ENCODE peak calls at places on chromosomes 16 and 17, in nine cellular contexts. I is fibroblast of lung, P is left ventricle myocardium inferior, Z is Peyer's patch, E is GM23248, M is IMR-90, H is A549, U is mesendoderm, T is right cardiac atrium. A is an unnamed sample. For H3K4me1, the result is how much of the 10 kb centered on the place peaks cover.

GRCh38 chr16:16908058-16908457 is 529.1 kb downstream of the NPIPA7 start:
- DNase-seq in H (no peak), Z (no peak), I (no peak), E (no peak), U (no peak), P (no peak), M (no peak), T (no peak), A (no peak)

GRCh38 chr17:49217651-49218413 is 7.3 kb downstream of the ABI3 start:
- DNase-seq in T (peak), P (peak), M (no peak), U (no peak), E (no peak), H (no peak), Z (peak), I (no peak), A (peak)

GRCh38 chr16:50196736-50197135 is 43.6 kb downstream of the TENT4B start:
- DNase-seq in U (no peak), Z (no peak), M (peak), I (peak), P (no peak), E (peak), T (no peak), H (no peak), A (no peak)

GRCh38 chr16:49096191-49096945 is 185.3 kb downstream of the CBLN1 start:
- DNase-seq in I (no peak), M (no peak), P (no peak), Z (no peak), H (no peak), T (no peak), E (no peak), U (no peak), A (no peak)

GRCh38 chr17:63579633-63580032 is 21.1 kb upstream of the TACO1 start:
- DNase-seq in H (no peak), I (no peak), U (no peak), Z (no peak), M (no peak), P (no peak), E (no peak), T (no peak), A (no peak)

GRCh38 chr17:48579738-48580543 is 1.8 kb upstream of the HOXB4 start:
- DNase-seq in M (peak), T (no peak), E (no peak), P (no peak), U (no peak), Z (no peak), H (no peak), I (peak), A (no peak)

GRCh38 chr17:58352843-58353719 is 1.1 kb upstream of the SUPT4H1 start:
- DNase-seq in P (no peak), T (peak), M (peak), H (no peak), I (peak), Z (peak), E (peak), U (peak), A (peak)

GRCh38 chr17:59853168-59853918 is 39.4 kb downstream of the TUBD1 start:
- DNase-seq in Z (peak), M (peak), H (peak), T (no peak), I (peak), P (no peak), U (peak), E (peak), A (peak)

GRCh38 chr16:84841787-84842300 is 22.1 kb downstream of the CRISPLD2 start:
- DNase-seq in H (no peak), P (no peak), T (peak), U (peak), Z (no peak), I (no peak), M (no peak), E (no peak), A (no peak)

GRCh38 chr17:82160081-82160480 is 52.6 kb downstream of the CCDC57 start:
- DNase-seq in U (no peak), E (peak), H (no peak), P (no peak), I (no peak), Z (no peak), T (no peak), M (peak), A (peak)

GRCh38 chr16:19520861-19521331 is 1.0 kb downstream of the GDE1 start:
- DNase-seq in U (peak), E (peak), Z (no peak), I (peak), M (peak), H (no peak), P (no peak), T (no peak), A (no peak)

GRCh38 chr16:88415381-88416323 is 32.9 kb downstream of the ZNF469 start:
- DNase-seq in E (no peak), U (no peak), Z (no peak), H (no peak), T (no peak), I (no peak), P (no peak), M (no peak), A (no peak)

GRCh38 chr17:33531311-33531710 is 238.2 kb upstream of the ASIC2 start:
- DNase-seq in Z (no peak), I (no peak), U (no peak), P (no peak), H (no peak), M (no peak), E (no peak), T (no peak), A (no peak)

DNA sequence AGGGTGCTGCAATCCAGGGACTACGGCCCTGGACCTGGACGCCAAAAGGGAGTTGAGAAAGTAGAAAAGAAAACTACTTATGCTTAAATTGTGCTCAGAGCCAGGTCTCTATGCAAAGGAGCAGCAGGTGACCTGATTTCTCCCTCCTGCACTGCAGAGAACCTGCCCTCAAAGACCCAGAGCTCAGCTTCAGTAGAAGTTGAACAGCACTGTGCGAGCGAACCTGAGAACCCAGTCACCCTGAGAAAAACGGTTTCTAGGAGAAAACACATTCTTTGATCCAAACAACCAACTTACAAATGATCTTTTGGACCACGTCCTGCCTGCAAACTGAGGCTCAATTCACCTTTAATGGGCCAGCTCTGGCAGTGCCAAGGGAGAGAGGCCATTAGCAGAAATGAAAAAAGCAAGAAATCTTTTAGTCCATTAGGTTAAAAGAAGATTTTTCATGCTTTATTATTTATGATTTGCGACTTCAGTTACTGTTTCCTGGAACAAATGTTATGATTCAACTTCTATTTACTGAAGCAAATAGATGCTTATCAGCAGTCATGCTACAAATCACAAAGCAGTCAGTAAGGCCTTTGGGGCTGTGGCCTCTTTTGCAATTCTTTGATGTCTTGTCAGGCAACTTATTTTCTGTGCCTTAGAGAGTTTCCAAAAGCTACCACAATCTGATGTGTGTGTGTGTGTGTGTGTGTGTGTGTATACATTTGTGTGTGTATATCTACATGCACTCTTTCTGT is 65.7 kb upstream of the LRRC37A3 start:
- DNase-seq in E (peak), Z (peak), P (no peak), H (no peak), T (no peak), M (peak), I (peak), U (no peak), A (no peak)
- H3K27ac ChIP-seq in E (no peak), Z (peak), P (peak), H (peak), T (no peak), M (no peak), I (no peak), U (no peak), A (peak)

DNA sequence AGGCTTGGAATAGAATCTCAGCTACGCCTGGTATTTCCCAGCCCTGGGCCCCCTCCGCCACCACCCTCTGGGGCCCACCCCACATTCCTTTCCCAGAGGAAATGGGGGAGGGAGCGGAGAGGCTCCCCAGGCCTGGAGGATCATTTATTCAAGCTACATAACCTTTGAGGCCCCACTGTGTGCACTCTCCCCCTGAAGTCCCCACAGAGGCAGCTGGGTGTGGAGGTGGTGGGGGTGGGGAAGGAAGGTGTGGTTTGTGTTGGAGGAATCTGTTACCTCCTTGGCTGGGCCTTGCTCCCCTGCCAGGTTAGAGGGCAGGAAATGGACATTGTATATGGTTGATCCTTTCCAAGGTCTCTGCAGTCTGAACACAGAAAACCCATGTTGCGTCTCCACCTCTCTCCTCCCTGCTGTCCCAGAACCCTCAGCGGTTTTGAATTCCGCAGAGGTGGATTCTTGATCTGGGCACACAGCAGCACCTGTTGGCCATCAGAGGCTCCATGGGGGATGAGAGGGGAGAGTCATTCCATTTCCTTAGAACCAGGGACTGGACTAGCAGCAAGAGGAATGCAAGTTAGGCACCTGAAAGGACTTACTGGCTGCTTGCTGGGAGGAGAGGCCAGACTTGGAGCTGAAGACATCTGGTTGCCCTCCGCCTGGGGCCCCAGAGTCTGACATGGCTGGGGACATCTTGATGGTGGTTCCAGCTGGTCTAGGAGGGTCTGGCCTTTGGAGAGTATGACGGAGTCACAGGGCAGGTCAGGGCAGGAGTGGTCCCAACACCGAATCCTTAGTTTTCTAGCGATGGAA is 23.0 kb downstream of the ARHGAP23 start:
- DNase-seq in T (peak), Z (no peak), U (peak), M (peak), P (peak), H (no peak), E (peak), I (peak), A (peak)
- H3K4me1 ChIP-seq in T (under half), Z (under half), U (under half), M (half or more), P (half or more), H (half or more), E (half or more), I (under half), A (under half)

GRCh38 chr16:27269300-27270150 is 953 bp upstream of the NSMCE1 start:
- DNase-seq in Z (no peak), H (no peak), I (no peak), T (no peak), M (no peak), P (no peak), U (no peak), E (no peak), A (no peak)
- H3K4me3 ChIP-seq in Z (peak), H (peak), I (peak), T (no peak), M (no peak), P (peak), U (no peak), E (peak), A (peak)

GRCh38 chr16:727291-727977 is 528 bp downstream of the HAGHL start:
- DNase-seq in Z (peak), T (peak), M (no peak), H (no peak), E (peak), P (no peak), U (no peak), I (no peak), A (peak)
- H3K27ac ChIP-seq in Z (peak), T (no peak), M (peak), H (peak), E (no peak), P (no peak), U (no peak), I (no peak), A (no peak)

GRCh38 chr17:74245818-74246204 is 28.2 kb upstream of the DNAI2 start:
- DNase-seq in M (no peak), Z (no peak), H (no peak), P (no peak), E (no peak), T (no peak), U (peak), I (no peak), A (no peak)
- H3K4me1 ChIP-seq in M (under half), Z (under half), H (under half), P (under half), E (under half), T (under half), U (under half), I (under half), A (under half)

DNA sequence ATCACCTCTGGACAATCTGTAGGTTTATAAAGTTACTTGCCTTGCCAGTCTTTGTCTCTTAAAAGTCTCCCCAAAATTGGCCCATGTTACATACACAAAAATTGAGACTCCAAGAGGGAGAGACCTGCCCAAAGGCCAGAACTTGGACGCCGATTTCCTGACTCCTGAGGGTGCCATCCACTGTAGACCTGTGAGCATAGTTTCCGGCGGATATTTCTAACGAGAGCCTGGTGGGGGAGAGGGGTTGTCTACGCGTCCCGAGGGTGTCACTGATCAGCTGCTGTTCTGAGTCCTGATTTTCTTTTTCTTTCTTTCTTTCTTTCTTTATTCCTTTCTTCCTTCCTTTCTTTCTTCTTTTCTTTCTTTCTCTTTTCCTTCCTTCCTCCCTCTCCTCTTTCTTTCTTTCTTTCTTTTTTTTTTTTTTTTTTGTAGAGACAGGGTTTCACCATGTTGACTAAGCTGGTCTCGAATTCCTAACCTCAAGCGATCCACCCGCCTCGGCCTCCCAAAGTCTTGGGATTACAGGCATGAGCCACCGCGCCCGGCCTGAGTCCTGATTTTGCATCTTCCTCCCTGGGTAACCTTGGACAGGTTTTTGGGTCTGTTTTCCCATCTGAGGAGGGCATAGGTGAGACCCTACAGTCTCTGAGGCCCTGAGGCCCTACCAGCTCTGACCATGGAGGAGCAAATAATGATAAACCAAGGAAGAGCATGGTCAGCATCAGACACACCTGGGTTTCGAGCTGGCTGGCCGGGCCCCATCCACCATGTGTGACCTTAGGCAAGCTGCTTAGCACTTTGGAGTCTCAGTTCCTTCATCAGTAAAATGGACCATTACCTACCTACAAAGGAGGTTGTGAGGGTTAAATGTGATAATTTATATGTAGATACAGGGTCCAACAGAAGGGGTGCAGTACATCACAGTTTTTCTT is 959 bp upstream of the NCBP3 start:
- DNase-seq in H (no peak), E (no peak), Z (no peak), I (no peak), U (no peak), M (no peak), P (no peak), T (peak), A (no peak)
- H3K4me3 ChIP-seq in H (peak), E (peak), Z (no peak), I (no peak), U (no peak), M (no peak), P (peak), T (no peak), A (no peak)